ENCODE peak calls at places on chromosomes 3 and 15, in four cellular contexts. A is RCC 7860, Q is RPMI8226, Z is vagina. I is an unnamed sample.

GRCh38 chr3:111315911-111316310 is 226.1 kb upstream of the CD96 start:
- DNase-seq in A (no peak), Q (no peak), Z (no peak), I (no peak)

GRCh38 chr3:106176734-106177133 is 307.9 kb upstream of the CBLB start:
- DNase-seq in A (no peak), Q (no peak), Z (no peak), I (no peak)

GRCh38 chr15:43896543-43896942 is 69.7 kb downstream of the WDR76 start:
- DNase-seq in A (no peak), Q (no peak), Z (no peak), I (no peak)

GRCh38 chr15:80694624-80695098 is 449 bp upstream of the ABHD17C start:
- DNase-seq in A (no peak), Q (peak; percentile 65), Z (no peak), I (no peak)

GRCh38 chr15:62706361-62706760 is 336.2 kb upstream of the TPM1 start:
- DNase-seq in A (no peak), Q (no peak), Z (no peak), I (no peak)

GRCh38 chr15:66496951-66497501 is 536 bp downstream of the SNAPC5 start:
- DNase-seq in A (no peak), Q (peak; percentile 24), Z (no peak), I (peak; percentile 70)

GRCh38 chr3:14426305-14426620 is 23.9 kb downstream of the SLC6A6 start:
- DNase-seq in A (no peak), Q (no peak), Z (no peak), I (peak; percentile 72)

GRCh38 chr15:38651328-38652038 is 86.9 kb upstream of the RASGRP1 start:
- DNase-seq in A (no peak), Q (no peak), Z (no peak), I (peak; percentile 91)

GRCh38 chr3:138222888-138223287 is 35.8 kb downstream of the ARMC8 start:
- DNase-seq in A (no peak), Q (no peak), Z (no peak), I (no peak)

GRCh38 chr15:31297880-31298456 is 28.7 kb upstream of the KLF13 start:
- DNase-seq in A (no peak), Q (no peak), Z (peak; percentile 49), I (no peak)

GRCh38 chr3:30610702-30611410 is 4.5 kb downstream of the TGFBR2 start:
- DNase-seq in A (no peak), Q (no peak), Z (no peak), I (no peak)

GRCh38 chr3:52444860-52445793 is at the start of gene SEMA3G:
- DNase-seq in A (peak; percentile 37), Q (peak; percentile 92), Z (no peak), I (peak; percentile 90)

GRCh38 chr3:133535971-133536634 is 37.4 kb upstream of the CDV3 start:
- DNase-seq in A (peak; percentile 78), Q (no peak), Z (no peak), I (no peak)

GRCh38 chr3:44885618-44886017 is 11.2 kb downstream of the TGM4 start:
- DNase-seq in A (peak; percentile 92), Q (no peak), Z (no peak), I (no peak)

GRCh38 chr3:22377421-22377820 is 626.4 kb upstream of the ZNF385D start:
- DNase-seq in A (peak; percentile 52), Q (no peak), Z (no peak), I (no peak)

GRCh38 chr3:55166577-55167555 is 239.0 kb upstream of the LRTM1 start:
- DNase-seq in A (no peak), Q (peak; percentile 4), Z (no peak), I (no peak)

GRCh38 chr3:160583451-160583850 is 18.1 kb upstream of the KPNA4 start:
- DNase-seq in A (no peak), Q (no peak), Z (no peak), I (no peak)

GRCh38 chr3:14988988-14989394 is 41.6 kb downstream of the NR2C2 start:
- DNase-seq in A (no peak), Q (peak; percentile 77), Z (no peak), I (peak; percentile 94)